ENCODE peak calls at places on chromosomes 5 and 9, in four cellular contexts. V is HepG2, I is SK-N-SH, A is HCT116. T is an unnamed sample.

GRCh38 chr5:14699807-14700400 is 35.4 kb downstream of the OTULIN start:
- DNase-seq in V (no peak), I (no peak), A (no peak), T (no peak)

GRCh38 chr5:1875843-1876671 is 6.7 kb downstream of the IRX4 start:
- DNase-seq in V (no peak), I (no peak), A (no peak), T (no peak)

GRCh38 chr9:116736406-116736805 is 49.3 kb downstream of the TRIM32 start:
- DNase-seq in V (no peak), I (no peak), A (no peak), T (no peak)

GRCh38 chr9:38108326-38108725 is 39.3 kb upstream of the SHB start:
- DNase-seq in V (no peak), I (no peak), A (no peak), T (no peak)

GRCh38 chr5:16690243-16690839 is 73.5 kb upstream of the RETREG1 start:
- DNase-seq in V (peak; percentile 59), I (peak; percentile 76), A (peak; percentile 19), T (peak; percentile 71)

GRCh38 chr9:81680006-81680405 is 9.3 kb downstream of the TLE1 start:
- DNase-seq in V (no peak), I (no peak), A (no peak), T (no peak)

GRCh38 chr9:117782931-117783788 is 79.0 kb downstream of the TLR4 start:
- DNase-seq in V (peak; percentile 23), I (peak; percentile 49), A (no peak), T (peak; percentile 33)

GRCh38 chr9:35070823-35071813 is 1.3 kb downstream of the VCP start:
- DNase-seq in V (no peak), I (no peak), A (no peak), T (no peak)

GRCh38 chr5:172906436-172906835 is 52.8 kb upstream of the RPL26L1 start:
- DNase-seq in V (no peak), I (no peak), A (no peak), T (no peak)

GRCh38 chr9:100474950-100475276 is 2.0 kb downstream of the TMEFF1 start:
- DNase-seq in V (no peak), I (peak; percentile 12), A (no peak), T (no peak)

GRCh38 chr9:89678394-89679005 is 73.7 kb downstream of the GADD45G start:
- DNase-seq in V (no peak), I (no peak), A (no peak), T (no peak)

GRCh38 chr5:102807878-102808502 is 52.9 kb downstream of the PAM start:
- DNase-seq in V (no peak), I (peak; percentile 40), A (no peak), T (no peak)

GRCh38 chr5:380701-381309 is 59.3 kb downstream of the AHRR start:
- DNase-seq in V (no peak), I (no peak), A (no peak), T (no peak)

GRCh38 chr5:59328801-59329296 is 564.7 kb downstream of the PDE4D start:
- DNase-seq in V (no peak), I (no peak), A (no peak), T (no peak)

GRCh38 chr5:76820491-76820890 is 1.7 kb downstream of the F2RL1 start:
- DNase-seq in V (peak; percentile 26), I (no peak), A (no peak), T (no peak)

GRCh38 chr5:96408276-96408777 is 24.7 kb downstream of the PCSK1 start:
- DNase-seq in V (no peak), I (no peak), A (no peak), T (no peak)

GRCh38 chr9:84703793-84704192 is 34.3 kb downstream of the NTRK2 start:
- DNase-seq in V (no peak), I (no peak), A (no peak), T (no peak)

GRCh38 chr9:86082870-86083269 is 16.5 kb downstream of the GOLM1 start:
- DNase-seq in V (no peak), I (no peak), A (no peak), T (no peak)

GRCh38 chr5:170267431-170268152 is 30.0 kb downstream of the LCP2 start:
- DNase-seq in V (peak; percentile 28), I (peak; percentile 84), A (peak; percentile 37), T (peak; percentile 78)

GRCh38 chr5:121408778-121409177 is 442.9 kb upstream of the FTMT start:
- DNase-seq in V (no peak), I (no peak), A (no peak), T (no peak)

GRCh38 chr9:111916234-111916645 is 19.6 kb downstream of the UGCG start:
- DNase-seq in V (no peak), I (no peak), A (no peak), T (no peak)

DNA sequence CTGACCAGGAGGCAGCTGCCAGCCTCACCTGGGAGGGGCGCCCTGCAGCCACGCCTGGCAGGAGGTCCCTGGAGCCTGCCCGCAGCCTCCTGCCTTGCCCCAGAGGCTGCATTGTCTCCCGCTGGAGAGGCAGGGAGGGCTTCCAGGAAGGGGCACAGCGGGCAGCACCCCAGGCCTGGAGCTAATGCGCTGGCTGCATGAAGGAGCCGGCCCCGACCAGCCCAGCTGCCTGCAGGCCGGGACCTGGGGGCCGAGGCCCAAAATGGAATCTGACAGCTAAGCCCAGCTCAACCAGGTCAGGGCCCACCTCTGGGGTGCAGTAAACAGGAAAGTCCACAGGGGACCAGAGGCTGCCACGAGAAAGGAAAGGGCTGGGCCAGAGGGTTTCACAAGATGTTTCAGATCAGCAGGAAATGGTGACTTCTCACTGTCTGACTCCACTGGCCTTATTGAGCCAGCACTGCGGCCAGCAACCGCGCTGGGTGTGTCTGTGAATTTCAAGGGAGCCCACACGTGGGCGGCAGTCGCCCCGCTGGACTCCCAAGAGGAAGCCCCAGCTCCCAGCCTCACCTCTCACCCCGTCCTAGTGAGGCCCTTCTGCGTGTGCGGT is 18.6 kb upstream of the NOTCH1 start:
- DNase-seq in V (no peak), I (no peak), A (no peak), T (no peak)
- TF ChIP-seq JUND in V (no peak), I (no peak), A (no peak), T (no peak)

GRCh38 chr5:80492741-80493140 is 4.8 kb downstream of the FAM151B start:
- DNase-seq in V (no peak), I (no peak), A (no peak), T (no peak)
- TF ChIP-seq JUND in V (no peak), I (no peak), A (no peak), T (no peak)

GRCh38 chr9:109455861-109456260 is 42.2 kb downstream of the PTPN3 start:
- DNase-seq in V (no peak), I (no peak), A (no peak), T (no peak)
- TF ChIP-seq JUND in V (no peak), I (no peak), A (no peak), T (no peak)

DNA sequence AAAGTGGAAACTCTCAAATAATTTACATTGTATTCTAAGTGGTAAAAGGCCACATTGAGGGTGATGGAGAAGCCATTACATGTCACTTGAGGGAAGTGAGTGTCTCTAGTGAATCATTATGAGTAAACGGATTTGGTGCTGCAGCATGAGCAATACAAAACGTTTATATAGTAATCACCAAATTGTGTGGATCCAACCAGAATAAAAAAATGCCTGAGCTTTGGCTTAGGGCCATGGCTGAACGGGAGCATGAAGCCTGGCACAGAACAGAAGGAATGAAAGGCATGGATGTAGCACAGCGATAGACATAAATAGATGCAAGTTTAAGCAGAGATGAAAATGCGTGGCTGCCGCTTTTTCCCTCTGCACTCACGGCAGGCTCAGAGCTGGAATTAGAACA is 58.3 kb downstream of the PTTG1 start:
- DNase-seq in V (no peak), I (no peak), A (no peak), T (no peak)
- TF ChIP-seq JUND in V (no peak), I (peak; percentile 71), A (no peak), T (no peak)